ENCODE peak calls at places on chromosomes 5 and 9, in four cellular contexts. I, R, J and E are unnamed samples.

GRCh38 chr9:89941875-89942274 is 337.1 kb downstream of the GADD45G start:
- DNase-seq in J (no peak), R (no peak), I (no peak), E (no peak)

GRCh38 chr9:16345902-16346301 is 524.6 kb downstream of the BNC2 start:
- DNase-seq in R (no peak), J (no peak), I (no peak), E (no peak)

GRCh38 chr5:171984748-171985419 is 21.6 kb downstream of the FBXW11 start:
- DNase-seq in J (no peak), R (no peak), I (no peak), E (no peak)

GRCh38 chr9:17725399-17726010 is 146.6 kb downstream of the SH3GL2 start:
- DNase-seq in I (no peak), J (no peak), R (no peak), E (no peak)

GRCh38 chr5:100902406-100903035 is 561 bp downstream of the ST8SIA4 start:
- DNase-seq in J (no peak), I (peak), R (no peak), E (no peak)

GRCh38 chr5:137994556-137994955 is 38.3 kb downstream of the FAM13B start:
- DNase-seq in I (no peak), J (no peak), R (no peak), E (no peak)

GRCh38 chr9:130698514-130698913 is 4.9 kb downstream of the EXOSC2 start:
- DNase-seq in J (no peak), R (no peak), I (no peak), E (no peak)

GRCh38 chr5:20331826-20332225 is 343.8 kb upstream of the CDH18 start:
- DNase-seq in J (no peak), I (no peak), R (no peak), E (no peak)

GRCh38 chr5:58925627-58926545 is 343.0 kb downstream of the RAB3C start:
- DNase-seq in R (no peak), J (no peak), I (no peak), E (no peak)

GRCh38 chr9:128099932-128100491 is 27.5 kb downstream of the PTGES2 start:
- DNase-seq in I (no peak), J (no peak), R (peak), E (peak)

GRCh38 chr5:10046681-10047080 is 203.0 kb downstream of the ATPSCKMT start:
- DNase-seq in I (no peak), R (no peak), J (no peak), E (no peak)

GRCh38 chr9:112487008-112487798 is 576 bp downstream of the KIAA1958 start:
- DNase-seq in J (peak), I (peak), R (peak), E (peak)

GRCh38 chr5:139445325-139446170 is 6.2 kb upstream of the DNAJC18 start:
- DNase-seq in I (no peak), J (no peak), R (no peak), E (peak)
- H3K27ac ChIP-seq in I (no peak), J (peak), R (no peak), E (peak)

GRCh38 chr5:41065691-41066335 is 5.3 kb downstream of the MROH2B start:
- DNase-seq in I (no peak), J (no peak), R (no peak), E (no peak)
- H3K27ac ChIP-seq in I (no peak), J (no peak), R (no peak), E (no peak)

GRCh38 chr5:141672856-141673813 is 8.9 kb downstream of the ARAP3 start:
- DNase-seq in I (no peak), J (no peak), R (no peak), E (peak)
- H3K27ac ChIP-seq in I (no peak), J (peak), R (no peak), E (no peak)

DNA sequence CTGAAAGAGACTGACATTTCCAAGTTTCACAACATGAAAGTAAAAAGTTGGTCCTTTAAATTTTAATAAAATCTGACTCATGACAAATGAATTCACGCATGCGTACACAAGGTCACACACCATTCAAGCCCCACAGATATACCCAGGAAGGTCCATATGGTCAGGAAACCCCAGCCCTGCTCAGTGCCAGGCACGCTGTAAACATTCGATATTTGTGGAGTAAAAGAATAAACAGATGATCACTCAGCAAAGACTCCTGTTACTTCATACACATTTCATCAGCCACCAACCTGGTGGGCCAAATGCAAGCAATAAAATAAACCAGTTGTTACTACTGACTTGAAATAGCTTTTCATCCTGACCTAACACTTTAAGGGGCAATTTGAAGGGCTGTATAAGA is 158.0 kb upstream of the RETREG1 start:
- DNase-seq in J (no peak), R (no peak), I (no peak), E (no peak)
- H3K27ac ChIP-seq in J (no peak), R (no peak), I (no peak), E (no peak)

DNA sequence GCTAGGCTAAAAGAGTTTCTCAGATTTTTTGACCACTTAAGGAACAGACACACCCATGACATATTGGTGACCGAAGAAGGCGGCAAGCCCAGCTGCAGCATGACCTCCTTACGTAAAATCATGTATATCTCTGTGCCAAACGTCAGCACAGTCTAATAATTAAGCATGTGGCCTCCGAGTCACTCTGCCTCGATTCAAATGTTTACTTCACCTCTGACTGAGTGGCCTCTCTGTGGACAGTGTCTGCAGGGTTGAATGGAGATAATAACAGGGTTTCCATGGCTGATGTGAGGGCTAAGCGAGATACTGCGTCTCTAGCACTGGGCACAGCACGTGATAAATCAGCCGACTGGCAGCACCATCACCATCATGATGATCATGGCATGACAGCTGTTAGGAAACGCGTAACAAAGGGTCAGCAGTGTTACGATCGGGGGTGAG is 60.5 kb downstream of the ADAMTS2 start:
- DNase-seq in I (no peak), J (peak), R (peak), E (no peak)
- H3K27ac ChIP-seq in I (no peak), J (peak), R (peak), E (no peak)

DNA sequence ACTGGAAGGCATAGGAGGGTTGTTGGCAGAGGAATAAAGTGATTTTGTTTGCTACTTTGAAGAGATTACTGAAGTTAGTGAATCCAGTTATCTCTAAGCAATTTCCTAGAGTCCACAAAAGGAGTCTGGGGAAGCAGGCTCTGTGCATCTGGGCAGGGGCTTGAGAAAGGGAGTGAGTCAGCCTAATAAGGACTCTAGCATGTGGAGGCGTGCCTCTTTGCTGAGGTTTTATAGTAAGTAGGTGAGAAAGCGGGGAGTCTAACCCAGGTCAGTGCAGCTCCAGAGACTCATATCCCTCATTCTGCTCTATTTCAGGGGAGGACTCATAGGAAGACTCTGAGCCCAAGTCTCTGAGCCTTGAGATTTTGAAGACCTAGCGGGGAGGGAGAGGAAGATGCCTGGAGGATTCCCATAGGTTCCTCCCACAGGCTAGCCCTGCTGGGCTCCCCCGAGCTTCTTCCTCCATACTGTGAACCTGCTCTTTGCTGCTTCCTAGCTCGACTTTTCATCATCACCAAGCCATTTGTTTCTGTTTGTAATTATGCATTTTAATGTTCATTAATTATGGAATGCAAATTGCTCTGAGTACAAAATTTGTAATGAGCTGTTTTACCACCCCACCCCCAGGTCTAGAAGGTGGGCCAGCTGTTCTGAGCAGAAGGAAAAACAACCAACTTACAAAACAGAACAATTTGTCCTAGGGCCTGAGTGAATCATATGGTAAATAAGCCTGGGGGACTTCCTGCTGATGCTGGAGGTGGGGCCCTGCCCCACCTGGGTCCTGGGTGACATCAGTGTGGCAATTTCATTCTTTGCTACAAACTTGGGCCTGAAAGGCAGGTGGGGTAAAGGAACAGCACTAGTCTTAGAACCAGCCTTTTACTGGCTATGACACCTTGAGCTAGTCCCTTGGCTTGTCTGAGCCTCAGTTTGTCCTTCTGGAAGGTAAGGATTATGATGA is 150.2 kb downstream of the TRIM32 start:
- DNase-seq in I (no peak), J (no peak), R (no peak), E (no peak)
- H3K27ac ChIP-seq in I (no peak), J (no peak), R (no peak), E (no peak)

GRCh38 chr5:151215546-151215880 is 8.4 kb downstream of the CCDC69 start:
- DNase-seq in R (no peak), I (no peak), J (no peak), E (no peak)
- H3K27ac ChIP-seq in R (peak), I (no peak), J (peak), E (no peak)

GRCh38 chr5:134510970-134511795 is 14.3 kb upstream of the JADE2 start:
- DNase-seq in I (no peak), J (no peak), R (no peak), E (no peak)
- H3K27ac ChIP-seq in I (no peak), J (peak), R (peak), E (peak)

GRCh38 chr9:134190232-134191121 is 26.1 kb upstream of the RNU6ATAC start:
- DNase-seq in I (no peak), J (no peak), R (peak), E (no peak)
- H3K27ac ChIP-seq in I (no peak), J (no peak), R (no peak), E (no peak)